ENCODE peak calls at places on chromosomes 11 and 22, in ten cellular contexts. One of them, this sample, is unnamed. For H3K27me3, the result is how much of the 10 kb centered on the place peaks cover.

GRCh38 chr11:61555051-61555969 is 25.6 kb downstream of the SYT7 start:
- DNase-seq in brain microvascular endothelial cell: no peak
- DNase-seq in heart right ventricle: no peak
- DNase-seq in right lobe of liver: no peak
- DNase-seq in CD8-positive, alpha-beta T cell: no peak
- DNase-seq in HCT116: no peak
- DNase-seq in WERI-Rb-1: peak
- DNase-seq in MM.1S: no peak
- DNase-seq in hepatocyte: peak
- DNase-seq in breast epithelium: no peak
- DNase-seq in this sample: no peak

GRCh38 chr11:102287963-102288744 is 29.1 kb upstream of the BIRC3 start:
- DNase-seq in brain microvascular endothelial cell: peak
- DNase-seq in MM.1S: peak
- DNase-seq in breast epithelium: no peak
- DNase-seq in WERI-Rb-1: peak
- DNase-seq in CD8-positive, alpha-beta T cell: no peak
- DNase-seq in hepatocyte: peak
- DNase-seq in right lobe of liver: no peak
- DNase-seq in heart right ventricle: peak
- DNase-seq in HCT116: peak
- DNase-seq in this sample: no peak

GRCh38 chr11:87059596-87059995 is 21.9 kb downstream of the TMEM135 start:
- DNase-seq in MM.1S: no peak
- DNase-seq in brain microvascular endothelial cell: no peak
- DNase-seq in hepatocyte: no peak
- DNase-seq in right lobe of liver: no peak
- DNase-seq in heart right ventricle: no peak
- DNase-seq in CD8-positive, alpha-beta T cell: no peak
- DNase-seq in WERI-Rb-1: no peak
- DNase-seq in breast epithelium: no peak
- DNase-seq in HCT116: no peak
- DNase-seq in this sample: no peak

GRCh38 chr11:133910101-133910500 is 46.7 kb downstream of the IGSF9B start:
- DNase-seq in brain microvascular endothelial cell: no peak
- DNase-seq in heart right ventricle: no peak
- DNase-seq in breast epithelium: no peak
- DNase-seq in MM.1S: no peak
- DNase-seq in CD8-positive, alpha-beta T cell: no peak
- DNase-seq in right lobe of liver: no peak
- DNase-seq in HCT116: no peak
- DNase-seq in WERI-Rb-1: no peak
- DNase-seq in hepatocyte: no peak
- DNase-seq in this sample: no peak

GRCh38 chr22:38923463-38924196 is 33.8 kb upstream of the APOBEC3A start:
- DNase-seq in brain microvascular endothelial cell: peak
- DNase-seq in CD8-positive, alpha-beta T cell: no peak
- DNase-seq in MM.1S: no peak
- DNase-seq in heart right ventricle: peak
- DNase-seq in right lobe of liver: no peak
- DNase-seq in breast epithelium: peak
- DNase-seq in HCT116: peak
- DNase-seq in hepatocyte: peak
- DNase-seq in WERI-Rb-1: peak
- DNase-seq in this sample: peak

GRCh38 chr11:67250059-67251043 is 15.9 kb upstream of the GRK2 start:
- DNase-seq in HCT116: no peak
- DNase-seq in MM.1S: no peak
- DNase-seq in breast epithelium: no peak
- DNase-seq in brain microvascular endothelial cell: no peak
- DNase-seq in heart right ventricle: no peak
- DNase-seq in WERI-Rb-1: no peak
- DNase-seq in hepatocyte: no peak
- DNase-seq in right lobe of liver: no peak
- DNase-seq in CD8-positive, alpha-beta T cell: no peak
- DNase-seq in this sample: no peak

GRCh38 chr11:3021125-3021524 is 29.0 kb upstream of the NAP1L4 start:
- DNase-seq in HCT116: peak
- DNase-seq in WERI-Rb-1: peak
- DNase-seq in CD8-positive, alpha-beta T cell: peak
- DNase-seq in MM.1S: peak
- DNase-seq in right lobe of liver: peak
- DNase-seq in hepatocyte: peak
- DNase-seq in brain microvascular endothelial cell: no peak
- DNase-seq in heart right ventricle: no peak
- DNase-seq in breast epithelium: no peak
- DNase-seq in this sample: peak

GRCh38 chr22:46061431-46062231 is 84.7 kb upstream of the WNT7B start:
- DNase-seq in HCT116: no peak
- DNase-seq in right lobe of liver: peak
- DNase-seq in breast epithelium: peak
- DNase-seq in CD8-positive, alpha-beta T cell: no peak
- DNase-seq in hepatocyte: no peak
- DNase-seq in brain microvascular endothelial cell: no peak
- DNase-seq in MM.1S: no peak
- DNase-seq in heart right ventricle: no peak
- DNase-seq in WERI-Rb-1: no peak
- DNase-seq in this sample: peak

DNA sequence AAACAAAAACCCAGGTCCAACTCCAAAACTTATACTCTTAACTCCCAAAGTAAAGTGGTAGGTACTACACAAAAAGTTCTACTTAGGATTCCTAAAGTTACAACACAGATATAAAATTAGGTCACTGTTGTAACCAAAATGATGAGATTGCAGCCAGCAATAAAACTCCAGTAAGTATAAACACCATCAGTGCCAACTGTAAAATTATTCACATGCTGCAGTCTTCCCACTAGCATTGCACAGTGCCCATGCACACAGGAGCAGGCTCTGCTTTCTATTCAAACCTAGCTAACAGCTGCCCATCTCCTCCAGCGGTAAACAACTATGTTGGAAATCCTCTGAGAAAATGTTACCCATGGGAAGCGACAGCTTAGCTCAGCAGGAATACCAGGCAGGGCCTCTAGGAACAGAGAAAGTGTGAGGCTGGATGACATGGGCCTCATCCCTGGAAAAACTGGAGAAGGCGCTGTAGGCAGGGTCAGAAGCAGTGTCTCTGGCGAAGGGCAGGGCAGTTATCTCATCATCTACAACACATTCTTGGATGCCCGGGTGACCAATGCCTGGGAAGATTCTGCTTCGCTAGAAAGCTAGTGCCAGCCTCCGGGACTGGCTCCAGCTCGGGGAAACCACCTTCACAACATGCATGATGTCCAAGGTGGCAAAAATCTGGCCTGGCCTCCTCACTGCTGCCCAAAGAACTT is 9.1 kb downstream of the CPT1A start:
- DNase-seq in CD8-positive, alpha-beta T cell: no peak
- DNase-seq in right lobe of liver: no peak
- DNase-seq in WERI-Rb-1: no peak
- DNase-seq in heart right ventricle: no peak
- DNase-seq in brain microvascular endothelial cell: no peak
- DNase-seq in hepatocyte: no peak
- DNase-seq in breast epithelium: peak
- DNase-seq in HCT116: no peak
- DNase-seq in MM.1S: no peak
- DNase-seq in this sample: no peak
- TF ChIP-seq CTCF in CD8-positive, alpha-beta T cell: no peak
- TF ChIP-seq CTCF in right lobe of liver: no peak
- TF ChIP-seq CTCF in WERI-Rb-1: no peak
- TF ChIP-seq CTCF in heart right ventricle: no peak
- TF ChIP-seq CTCF in brain microvascular endothelial cell: no peak
- TF ChIP-seq CTCF in hepatocyte: no peak
- TF ChIP-seq CTCF in breast epithelium: no peak
- TF ChIP-seq CTCF in HCT116: no peak
- TF ChIP-seq CTCF in MM.1S: no peak
- TF ChIP-seq CTCF in this sample: no peak

GRCh38 chr11:19561011-19561410 is 151.6 kb upstream of the NAV2 start:
- DNase-seq in CD8-positive, alpha-beta T cell: no peak
- DNase-seq in heart right ventricle: no peak
- DNase-seq in breast epithelium: no peak
- DNase-seq in brain microvascular endothelial cell: peak
- DNase-seq in WERI-Rb-1: no peak
- DNase-seq in hepatocyte: no peak
- DNase-seq in HCT116: no peak
- DNase-seq in MM.1S: no peak
- DNase-seq in right lobe of liver: no peak
- DNase-seq in this sample: no peak

GRCh38 chr11:19558189-19558986 is 154.2 kb upstream of the NAV2 start:
- DNase-seq in MM.1S: no peak
- DNase-seq in heart right ventricle: no peak
- DNase-seq in right lobe of liver: no peak
- DNase-seq in HCT116: no peak
- DNase-seq in WERI-Rb-1: no peak
- DNase-seq in CD8-positive, alpha-beta T cell: no peak
- DNase-seq in brain microvascular endothelial cell: no peak
- DNase-seq in hepatocyte: no peak
- DNase-seq in breast epithelium: no peak
- DNase-seq in this sample: no peak

GRCh38 chr11:19559746-19560145 is 152.9 kb upstream of the NAV2 start:
- DNase-seq in breast epithelium: no peak
- DNase-seq in heart right ventricle: no peak
- DNase-seq in right lobe of liver: no peak
- DNase-seq in brain microvascular endothelial cell: no peak
- DNase-seq in HCT116: no peak
- DNase-seq in CD8-positive, alpha-beta T cell: no peak
- DNase-seq in WERI-Rb-1: no peak
- DNase-seq in MM.1S: no peak
- DNase-seq in hepatocyte: no peak
- DNase-seq in this sample: no peak

GRCh38 chr11:19562156-19562555 is 150.5 kb upstream of the NAV2 start:
- DNase-seq in brain microvascular endothelial cell: no peak
- DNase-seq in WERI-Rb-1: no peak
- DNase-seq in CD8-positive, alpha-beta T cell: no peak
- DNase-seq in HCT116: no peak
- DNase-seq in right lobe of liver: no peak
- DNase-seq in heart right ventricle: no peak
- DNase-seq in hepatocyte: no peak
- DNase-seq in breast epithelium: no peak
- DNase-seq in MM.1S: no peak
- DNase-seq in this sample: no peak

DNA sequence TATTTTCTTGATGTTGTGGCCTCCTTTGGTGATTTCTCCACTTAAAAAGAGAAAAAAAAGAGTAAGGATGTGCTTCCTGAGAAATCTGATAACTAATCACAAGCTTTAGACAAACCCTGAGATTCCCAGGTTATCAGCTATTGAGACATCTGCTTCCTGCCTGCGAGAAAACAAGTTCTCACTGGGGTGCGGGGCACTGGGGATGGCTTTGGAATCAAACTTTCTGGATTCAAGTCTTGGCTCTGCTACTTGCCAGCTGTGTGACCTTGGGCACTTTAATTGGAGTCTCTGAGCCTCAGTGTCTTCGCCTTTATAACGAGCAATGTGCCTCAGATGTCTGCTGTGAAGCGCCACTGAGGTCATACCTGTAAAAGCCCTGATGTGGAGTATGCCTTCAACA is 152.5 kb upstream of the NAV2 start:
- DNase-seq in right lobe of liver: no peak
- DNase-seq in heart right ventricle: no peak
- DNase-seq in brain microvascular endothelial cell: no peak
- DNase-seq in WERI-Rb-1: no peak
- DNase-seq in MM.1S: no peak
- DNase-seq in HCT116: no peak
- DNase-seq in breast epithelium: no peak
- DNase-seq in hepatocyte: no peak
- DNase-seq in CD8-positive, alpha-beta T cell: no peak
- DNase-seq in this sample: no peak
- H3K27ac ChIP-seq in right lobe of liver: no peak
- H3K27ac ChIP-seq in heart right ventricle: no peak
- H3K27ac ChIP-seq in brain microvascular endothelial cell: no peak
- H3K27ac ChIP-seq in WERI-Rb-1: no peak
- H3K27ac ChIP-seq in MM.1S: no peak
- H3K27ac ChIP-seq in HCT116: no peak
- H3K27ac ChIP-seq in breast epithelium: no peak
- H3K27ac ChIP-seq in hepatocyte: no peak
- H3K27ac ChIP-seq in CD8-positive, alpha-beta T cell: no peak
- H3K27ac ChIP-seq in this sample: no peak

DNA sequence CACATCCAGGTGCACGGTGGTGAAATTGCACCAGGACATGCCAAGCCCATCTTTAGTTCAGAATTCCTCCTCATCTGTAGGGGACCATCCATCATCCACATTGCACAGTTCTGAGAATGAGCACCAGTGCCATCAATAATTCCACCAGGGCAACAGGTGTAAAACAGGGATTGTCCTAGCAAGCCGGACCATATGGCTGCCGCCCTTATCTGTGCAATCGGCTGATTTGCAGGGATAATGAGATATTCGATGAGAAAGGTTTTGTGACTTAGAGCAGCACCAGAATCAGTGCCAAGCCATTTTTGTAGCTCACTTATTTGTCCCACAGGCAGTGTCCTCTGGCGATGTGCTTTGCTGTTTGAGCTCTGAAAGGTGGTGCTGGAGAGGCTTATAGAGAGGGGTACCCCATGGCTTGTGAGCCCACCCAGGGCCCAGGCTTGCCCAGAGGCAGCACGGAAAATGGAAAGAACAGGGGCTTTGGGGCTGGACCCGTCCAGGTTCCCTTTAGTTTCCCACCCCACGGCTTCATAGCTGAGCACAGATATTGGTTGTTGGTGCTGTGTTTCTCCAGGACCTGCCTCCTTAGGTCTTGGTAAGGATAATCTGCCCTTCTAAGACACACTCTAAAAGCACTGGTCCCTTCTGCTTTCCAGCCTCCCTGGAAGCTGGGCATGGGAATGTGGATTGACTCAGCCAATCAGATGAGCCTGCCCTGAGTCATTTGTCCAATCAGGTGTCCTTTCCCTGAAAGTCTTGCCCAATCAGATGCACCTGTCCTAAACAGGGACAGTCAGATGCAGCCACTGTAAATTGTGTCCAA is 84.0 kb upstream of the SHANK2 start:
- DNase-seq in CD8-positive, alpha-beta T cell: no peak
- DNase-seq in MM.1S: no peak
- DNase-seq in breast epithelium: no peak
- DNase-seq in right lobe of liver: no peak
- DNase-seq in heart right ventricle: no peak
- DNase-seq in brain microvascular endothelial cell: no peak
- DNase-seq in hepatocyte: no peak
- DNase-seq in WERI-Rb-1: peak
- DNase-seq in HCT116: no peak
- DNase-seq in this sample: no peak
- H3K27me3 ChIP-seq in CD8-positive, alpha-beta T cell: under half
- H3K27me3 ChIP-seq in MM.1S: half or more
- H3K27me3 ChIP-seq in breast epithelium: under half
- H3K27me3 ChIP-seq in right lobe of liver: under half
- H3K27me3 ChIP-seq in heart right ventricle: under half
- H3K27me3 ChIP-seq in brain microvascular endothelial cell: under half
- H3K27me3 ChIP-seq in hepatocyte: under half
- H3K27me3 ChIP-seq in WERI-Rb-1: under half
- H3K27me3 ChIP-seq in HCT116: under half
- H3K27me3 ChIP-seq in this sample: under half

DNA sequence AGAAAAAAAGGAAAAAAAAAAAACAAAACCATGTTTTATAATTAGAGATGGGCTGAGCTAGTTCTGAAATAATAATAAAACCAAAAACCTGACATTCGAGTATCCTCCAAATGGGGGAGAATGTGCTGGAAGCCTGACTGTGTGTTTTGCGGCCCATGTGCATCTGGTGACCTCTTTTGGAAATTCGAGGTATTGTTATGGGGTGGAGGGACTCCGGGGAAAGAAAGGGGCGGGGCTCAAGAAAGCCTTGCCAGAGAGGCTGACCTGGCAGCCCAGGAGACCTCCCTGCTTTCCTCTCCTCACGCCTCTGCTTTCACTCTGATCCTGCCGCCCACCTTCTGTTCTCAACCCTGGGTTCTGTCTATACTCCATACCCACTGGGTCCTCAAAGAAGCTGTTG is 72.9 kb downstream of the CTTN start:
- DNase-seq in hepatocyte: peak
- DNase-seq in brain microvascular endothelial cell: peak
- DNase-seq in heart right ventricle: no peak
- DNase-seq in CD8-positive, alpha-beta T cell: no peak
- DNase-seq in breast epithelium: no peak
- DNase-seq in WERI-Rb-1: peak
- DNase-seq in MM.1S: peak
- DNase-seq in right lobe of liver: no peak
- DNase-seq in HCT116: peak
- DNase-seq in this sample: no peak
- TF ChIP-seq CTCF in hepatocyte: peak
- TF ChIP-seq CTCF in brain microvascular endothelial cell: peak
- TF ChIP-seq CTCF in heart right ventricle: no peak
- TF ChIP-seq CTCF in CD8-positive, alpha-beta T cell: no peak
- TF ChIP-seq CTCF in breast epithelium: no peak
- TF ChIP-seq CTCF in WERI-Rb-1: peak
- TF ChIP-seq CTCF in MM.1S: peak
- TF ChIP-seq CTCF in right lobe of liver: no peak
- TF ChIP-seq CTCF in HCT116: peak
- TF ChIP-seq CTCF in this sample: no peak